ENCODE peak calls at places on chromosomes 4 and X, in ten cellular contexts. One of them, this sample, is unnamed.

GRCh38 chr4:54402880-54403503 is 173.9 kb downstream of the PDGFRA start:
- DNase-seq in neural progenitor cell: peak
- DNase-seq in heart left ventricle: no peak
- DNase-seq in substantia nigra: no peak
- DNase-seq in CD4-positive, CD25-positive, alpha-beta regulatory T cell: no peak
- DNase-seq in uterus: no peak
- DNase-seq in CD4-positive, alpha-beta T cell: no peak
- DNase-seq in dorsolateral prefrontal cortex: no peak
- DNase-seq in upper lobe of right lung: no peak
- DNase-seq in breast epithelium: no peak
- DNase-seq in this sample: peak

GRCh38 chr4:30721353-30722091 is 1.4 kb downstream of the PCDH7 start:
- DNase-seq in upper lobe of right lung: peak
- DNase-seq in CD4-positive, alpha-beta T cell: no peak
- DNase-seq in uterus: peak
- DNase-seq in neural progenitor cell: peak
- DNase-seq in dorsolateral prefrontal cortex: peak
- DNase-seq in substantia nigra: no peak
- DNase-seq in CD4-positive, CD25-positive, alpha-beta regulatory T cell: no peak
- DNase-seq in heart left ventricle: peak
- DNase-seq in breast epithelium: no peak
- DNase-seq in this sample: no peak

GRCh38 chr4:26087108-26087507 is 173.1 kb downstream of the SMIM20 start:
- DNase-seq in CD4-positive, alpha-beta T cell: no peak
- DNase-seq in CD4-positive, CD25-positive, alpha-beta regulatory T cell: no peak
- DNase-seq in substantia nigra: no peak
- DNase-seq in neural progenitor cell: no peak
- DNase-seq in upper lobe of right lung: no peak
- DNase-seq in heart left ventricle: no peak
- DNase-seq in dorsolateral prefrontal cortex: no peak
- DNase-seq in uterus: no peak
- DNase-seq in breast epithelium: no peak
- DNase-seq in this sample: no peak

GRCh38 chr4:8343967-8344331 is 74.4 kb downstream of the HTRA3 start:
- DNase-seq in CD4-positive, alpha-beta T cell: peak
- DNase-seq in heart left ventricle: no peak
- DNase-seq in upper lobe of right lung: no peak
- DNase-seq in uterus: no peak
- DNase-seq in CD4-positive, CD25-positive, alpha-beta regulatory T cell: no peak
- DNase-seq in neural progenitor cell: no peak
- DNase-seq in breast epithelium: no peak
- DNase-seq in substantia nigra: no peak
- DNase-seq in dorsolateral prefrontal cortex: no peak
- DNase-seq in this sample: no peak

GRCh38 chr4:61200195-61200990 is at the start of gene ADGRL3:
- DNase-seq in substantia nigra: peak
- DNase-seq in heart left ventricle: peak
- DNase-seq in dorsolateral prefrontal cortex: peak
- DNase-seq in neural progenitor cell: peak
- DNase-seq in CD4-positive, alpha-beta T cell: no peak
- DNase-seq in breast epithelium: no peak
- DNase-seq in upper lobe of right lung: no peak
- DNase-seq in CD4-positive, CD25-positive, alpha-beta regulatory T cell: no peak
- DNase-seq in uterus: no peak
- DNase-seq in this sample: peak

GRCh38 chrX:136125106-136125505 is 22.2 kb upstream of the FHL1 start:
- DNase-seq in breast epithelium: no peak
- DNase-seq in dorsolateral prefrontal cortex: no peak
- DNase-seq in neural progenitor cell: no peak
- DNase-seq in uterus: no peak
- DNase-seq in CD4-positive, alpha-beta T cell: no peak
- DNase-seq in CD4-positive, CD25-positive, alpha-beta regulatory T cell: no peak
- DNase-seq in upper lobe of right lung: no peak
- DNase-seq in heart left ventricle: no peak
- DNase-seq in substantia nigra: no peak
- DNase-seq in this sample: no peak

GRCh38 chrX:80550722-80551121 is 130.5 kb downstream of the TENT5D start:
- DNase-seq in heart left ventricle: no peak
- DNase-seq in substantia nigra: no peak
- DNase-seq in upper lobe of right lung: no peak
- DNase-seq in CD4-positive, CD25-positive, alpha-beta regulatory T cell: no peak
- DNase-seq in CD4-positive, alpha-beta T cell: no peak
- DNase-seq in neural progenitor cell: peak
- DNase-seq in breast epithelium: no peak
- DNase-seq in uterus: no peak
- DNase-seq in dorsolateral prefrontal cortex: no peak
- DNase-seq in this sample: no peak

GRCh38 chr4:186699298-186699697 is 24.4 kb downstream of the FAT1 start:
- DNase-seq in CD4-positive, CD25-positive, alpha-beta regulatory T cell: no peak
- DNase-seq in uterus: no peak
- DNase-seq in upper lobe of right lung: no peak
- DNase-seq in heart left ventricle: no peak
- DNase-seq in neural progenitor cell: no peak
- DNase-seq in breast epithelium: no peak
- DNase-seq in CD4-positive, alpha-beta T cell: no peak
- DNase-seq in dorsolateral prefrontal cortex: no peak
- DNase-seq in substantia nigra: no peak
- DNase-seq in this sample: no peak

GRCh38 chr4:141352328-141352727 is 131.6 kb downstream of the ZNF330 start:
- DNase-seq in breast epithelium: no peak
- DNase-seq in neural progenitor cell: no peak
- DNase-seq in dorsolateral prefrontal cortex: no peak
- DNase-seq in upper lobe of right lung: no peak
- DNase-seq in CD4-positive, alpha-beta T cell: no peak
- DNase-seq in uterus: no peak
- DNase-seq in CD4-positive, CD25-positive, alpha-beta regulatory T cell: no peak
- DNase-seq in substantia nigra: no peak
- DNase-seq in heart left ventricle: no peak
- DNase-seq in this sample: no peak

GRCh38 chr4:141356936-141357335 is 136.2 kb downstream of the ZNF330 start:
- DNase-seq in dorsolateral prefrontal cortex: no peak
- DNase-seq in breast epithelium: no peak
- DNase-seq in neural progenitor cell: no peak
- DNase-seq in heart left ventricle: no peak
- DNase-seq in CD4-positive, CD25-positive, alpha-beta regulatory T cell: no peak
- DNase-seq in CD4-positive, alpha-beta T cell: no peak
- DNase-seq in uterus: no peak
- DNase-seq in substantia nigra: no peak
- DNase-seq in upper lobe of right lung: no peak
- DNase-seq in this sample: no peak

GRCh38 chr4:141348589-141348988 is 127.9 kb downstream of the ZNF330 start:
- DNase-seq in substantia nigra: no peak
- DNase-seq in dorsolateral prefrontal cortex: no peak
- DNase-seq in CD4-positive, CD25-positive, alpha-beta regulatory T cell: no peak
- DNase-seq in breast epithelium: no peak
- DNase-seq in uterus: no peak
- DNase-seq in neural progenitor cell: no peak
- DNase-seq in CD4-positive, alpha-beta T cell: no peak
- DNase-seq in upper lobe of right lung: no peak
- DNase-seq in heart left ventricle: no peak
- DNase-seq in this sample: no peak

GRCh38 chr4:141350122-141350904 is 129.6 kb downstream of the ZNF330 start:
- DNase-seq in neural progenitor cell: no peak
- DNase-seq in uterus: peak
- DNase-seq in dorsolateral prefrontal cortex: no peak
- DNase-seq in CD4-positive, CD25-positive, alpha-beta regulatory T cell: no peak
- DNase-seq in breast epithelium: no peak
- DNase-seq in CD4-positive, alpha-beta T cell: no peak
- DNase-seq in substantia nigra: no peak
- DNase-seq in upper lobe of right lung: peak
- DNase-seq in heart left ventricle: no peak
- DNase-seq in this sample: no peak

DNA sequence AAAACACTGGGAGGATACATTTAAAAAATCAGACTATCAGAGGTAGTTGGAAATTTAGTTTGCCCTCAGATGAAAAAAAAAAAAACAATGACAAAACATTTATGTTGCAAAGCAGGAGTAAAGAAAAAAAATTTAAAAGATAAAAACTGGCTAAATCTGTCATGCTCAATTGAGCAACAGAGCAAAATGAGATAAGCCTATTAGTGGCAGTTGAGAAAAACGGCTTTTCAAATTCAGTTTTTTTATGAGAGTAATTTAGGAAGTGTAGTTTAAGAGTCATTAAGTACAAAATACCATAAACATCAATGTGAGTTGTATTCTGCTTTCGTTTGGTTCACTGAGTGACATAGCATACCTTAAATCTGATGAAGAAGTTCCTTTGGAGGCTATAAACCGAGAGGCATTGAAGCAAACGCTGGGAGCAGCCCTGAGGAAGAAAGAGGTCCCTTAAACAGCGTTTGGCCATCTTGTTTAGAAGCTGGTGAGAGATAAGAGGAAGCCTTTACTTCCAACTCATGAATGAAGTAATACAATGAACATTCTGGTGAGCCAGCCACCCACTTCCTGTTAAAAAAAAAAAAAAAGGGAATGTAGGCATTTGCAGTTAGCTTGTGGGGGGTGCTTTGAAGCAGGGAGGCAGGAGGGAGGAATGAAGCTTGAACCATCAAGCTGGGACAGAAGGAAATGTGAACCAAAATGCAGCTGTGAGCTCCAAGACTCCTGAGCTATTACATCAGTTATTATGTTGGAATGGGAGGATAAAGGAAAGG is 132.3 kb downstream of the ZNF330 start:
- DNase-seq in upper lobe of right lung: no peak
- DNase-seq in neural progenitor cell: peak
- DNase-seq in heart left ventricle: no peak
- DNase-seq in breast epithelium: no peak
- DNase-seq in CD4-positive, alpha-beta T cell: no peak
- DNase-seq in uterus: no peak
- DNase-seq in CD4-positive, CD25-positive, alpha-beta regulatory T cell: no peak
- DNase-seq in dorsolateral prefrontal cortex: no peak
- DNase-seq in substantia nigra: no peak
- DNase-seq in this sample: no peak
- H3K27ac ChIP-seq in upper lobe of right lung: peak
- H3K27ac ChIP-seq in neural progenitor cell: no peak
- H3K27ac ChIP-seq in heart left ventricle: no peak
- H3K27ac ChIP-seq in breast epithelium: no peak
- H3K27ac ChIP-seq in CD4-positive, alpha-beta T cell: no peak
- H3K27ac ChIP-seq in uterus: peak
- H3K27ac ChIP-seq in CD4-positive, CD25-positive, alpha-beta regulatory T cell: no peak
- H3K27ac ChIP-seq in dorsolateral prefrontal cortex: no peak
- H3K27ac ChIP-seq in substantia nigra: no peak
- H3K27ac ChIP-seq in this sample: no peak

GRCh38 chr4:168584321-168584771 is 87.5 kb downstream of the PALLD start:
- DNase-seq in upper lobe of right lung: no peak
- DNase-seq in dorsolateral prefrontal cortex: no peak
- DNase-seq in CD4-positive, CD25-positive, alpha-beta regulatory T cell: no peak
- DNase-seq in uterus: no peak
- DNase-seq in CD4-positive, alpha-beta T cell: no peak
- DNase-seq in breast epithelium: no peak
- DNase-seq in substantia nigra: no peak
- DNase-seq in neural progenitor cell: no peak
- DNase-seq in heart left ventricle: no peak
- DNase-seq in this sample: no peak

GRCh38 chr4:168586926-168587325 is 90.1 kb downstream of the PALLD start:
- DNase-seq in uterus: no peak
- DNase-seq in substantia nigra: no peak
- DNase-seq in heart left ventricle: no peak
- DNase-seq in CD4-positive, CD25-positive, alpha-beta regulatory T cell: no peak
- DNase-seq in CD4-positive, alpha-beta T cell: no peak
- DNase-seq in breast epithelium: no peak
- DNase-seq in neural progenitor cell: no peak
- DNase-seq in dorsolateral prefrontal cortex: no peak
- DNase-seq in upper lobe of right lung: no peak
- DNase-seq in this sample: no peak

GRCh38 chr4:168589154-168589553 is 92.3 kb downstream of the PALLD start:
- DNase-seq in neural progenitor cell: no peak
- DNase-seq in CD4-positive, alpha-beta T cell: no peak
- DNase-seq in breast epithelium: no peak
- DNase-seq in heart left ventricle: no peak
- DNase-seq in dorsolateral prefrontal cortex: no peak
- DNase-seq in uterus: peak
- DNase-seq in CD4-positive, CD25-positive, alpha-beta regulatory T cell: no peak
- DNase-seq in upper lobe of right lung: no peak
- DNase-seq in substantia nigra: no peak
- DNase-seq in this sample: no peak

GRCh38 chr4:168585168-168586091 is 88.6 kb downstream of the PALLD start:
- DNase-seq in heart left ventricle: peak
- DNase-seq in CD4-positive, CD25-positive, alpha-beta regulatory T cell: no peak
- DNase-seq in breast epithelium: peak
- DNase-seq in dorsolateral prefrontal cortex: peak
- DNase-seq in substantia nigra: no peak
- DNase-seq in uterus: peak
- DNase-seq in upper lobe of right lung: peak
- DNase-seq in CD4-positive, alpha-beta T cell: no peak
- DNase-seq in neural progenitor cell: peak
- DNase-seq in this sample: peak

GRCh38 chr4:168587326-168588125 is 90.7 kb downstream of the PALLD start:
- DNase-seq in CD4-positive, CD25-positive, alpha-beta regulatory T cell: no peak
- DNase-seq in neural progenitor cell: no peak
- DNase-seq in dorsolateral prefrontal cortex: no peak
- DNase-seq in CD4-positive, alpha-beta T cell: no peak
- DNase-seq in substantia nigra: no peak
- DNase-seq in breast epithelium: no peak
- DNase-seq in uterus: peak
- DNase-seq in upper lobe of right lung: no peak
- DNase-seq in heart left ventricle: peak
- DNase-seq in this sample: no peak
- H3K27ac ChIP-seq in CD4-positive, CD25-positive, alpha-beta regulatory T cell: no peak
- H3K27ac ChIP-seq in neural progenitor cell: no peak
- H3K27ac ChIP-seq in dorsolateral prefrontal cortex: no peak
- H3K27ac ChIP-seq in CD4-positive, alpha-beta T cell: no peak
- H3K27ac ChIP-seq in substantia nigra: no peak
- H3K27ac ChIP-seq in breast epithelium: peak
- H3K27ac ChIP-seq in uterus: peak
- H3K27ac ChIP-seq in upper lobe of right lung: no peak
- H3K27ac ChIP-seq in heart left ventricle: peak
- H3K27ac ChIP-seq in this sample: no peak

GRCh38 chr4:138184881-138185280 is 57.3 kb downstream of the SLC7A11 start:
- DNase-seq in dorsolateral prefrontal cortex: no peak
- DNase-seq in CD4-positive, alpha-beta T cell: no peak
- DNase-seq in breast epithelium: no peak
- DNase-seq in CD4-positive, CD25-positive, alpha-beta regulatory T cell: no peak
- DNase-seq in upper lobe of right lung: no peak
- DNase-seq in substantia nigra: no peak
- DNase-seq in uterus: no peak
- DNase-seq in neural progenitor cell: no peak
- DNase-seq in heart left ventricle: no peak
- DNase-seq in this sample: no peak

GRCh38 chr4:138181288-138181687 is 60.9 kb downstream of the SLC7A11 start:
- DNase-seq in dorsolateral prefrontal cortex: no peak
- DNase-seq in heart left ventricle: no peak
- DNase-seq in CD4-positive, CD25-positive, alpha-beta regulatory T cell: no peak
- DNase-seq in upper lobe of right lung: no peak
- DNase-seq in CD4-positive, alpha-beta T cell: no peak
- DNase-seq in neural progenitor cell: no peak
- DNase-seq in uterus: no peak
- DNase-seq in breast epithelium: no peak
- DNase-seq in substantia nigra: no peak
- DNase-seq in this sample: no peak

GRCh38 chr4:138186264-138186663 is 55.9 kb downstream of the SLC7A11 start:
- DNase-seq in uterus: no peak
- DNase-seq in neural progenitor cell: no peak
- DNase-seq in CD4-positive, alpha-beta T cell: no peak
- DNase-seq in substantia nigra: no peak
- DNase-seq in breast epithelium: no peak
- DNase-seq in heart left ventricle: no peak
- DNase-seq in dorsolateral prefrontal cortex: no peak
- DNase-seq in upper lobe of right lung: no peak
- DNase-seq in CD4-positive, CD25-positive, alpha-beta regulatory T cell: no peak
- DNase-seq in this sample: no peak

GRCh38 chr4:138178566-138178965 is 63.6 kb downstream of the SLC7A11 start:
- DNase-seq in uterus: no peak
- DNase-seq in CD4-positive, CD25-positive, alpha-beta regulatory T cell: no peak
- DNase-seq in CD4-positive, alpha-beta T cell: no peak
- DNase-seq in upper lobe of right lung: no peak
- DNase-seq in breast epithelium: no peak
- DNase-seq in neural progenitor cell: no peak
- DNase-seq in substantia nigra: no peak
- DNase-seq in dorsolateral prefrontal cortex: no peak
- DNase-seq in heart left ventricle: no peak
- DNase-seq in this sample: no peak

GRCh38 chr4:138182838-138183426 is 59.2 kb downstream of the SLC7A11 start:
- DNase-seq in substantia nigra: no peak
- DNase-seq in uterus: no peak
- DNase-seq in breast epithelium: no peak
- DNase-seq in CD4-positive, alpha-beta T cell: no peak
- DNase-seq in dorsolateral prefrontal cortex: no peak
- DNase-seq in upper lobe of right lung: no peak
- DNase-seq in CD4-positive, CD25-positive, alpha-beta regulatory T cell: no peak
- DNase-seq in neural progenitor cell: peak
- DNase-seq in heart left ventricle: no peak
- DNase-seq in this sample: no peak
- H3K27ac ChIP-seq in substantia nigra: peak
- H3K27ac ChIP-seq in uterus: no peak
- H3K27ac ChIP-seq in breast epithelium: no peak
- H3K27ac ChIP-seq in CD4-positive, alpha-beta T cell: no peak
- H3K27ac ChIP-seq in dorsolateral prefrontal cortex: no peak
- H3K27ac ChIP-seq in upper lobe of right lung: no peak
- H3K27ac ChIP-seq in CD4-positive, CD25-positive, alpha-beta regulatory T cell: no peak
- H3K27ac ChIP-seq in neural progenitor cell: no peak
- H3K27ac ChIP-seq in heart left ventricle: no peak
- H3K27ac ChIP-seq in this sample: peak

GRCh38 chr4:81891005-81891795 is 419.5 kb upstream of the RASGEF1B start:
- DNase-seq in uterus: no peak
- DNase-seq in substantia nigra: no peak
- DNase-seq in CD4-positive, alpha-beta T cell: no peak
- DNase-seq in upper lobe of right lung: no peak
- DNase-seq in neural progenitor cell: peak
- DNase-seq in heart left ventricle: no peak
- DNase-seq in CD4-positive, CD25-positive, alpha-beta regulatory T cell: no peak
- DNase-seq in breast epithelium: no peak
- DNase-seq in dorsolateral prefrontal cortex: no peak
- DNase-seq in this sample: no peak

DNA sequence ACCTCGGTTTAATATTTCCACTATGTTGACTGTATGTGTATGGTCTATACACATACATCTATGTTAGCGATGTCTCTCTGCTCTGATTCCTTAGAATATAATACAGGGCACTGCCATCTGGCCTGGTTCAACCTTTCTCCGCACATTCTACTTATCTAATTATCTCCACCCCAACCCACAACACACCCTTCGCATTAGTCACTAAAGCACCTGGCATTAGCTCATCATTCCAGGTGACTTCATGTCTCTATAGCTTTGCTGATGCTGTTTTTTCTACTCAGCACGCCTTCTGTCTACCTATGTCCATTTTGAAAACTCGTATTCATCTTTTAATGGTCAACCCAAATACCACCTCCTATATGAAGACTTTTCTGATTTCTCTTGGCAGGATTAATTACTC is 425.2 kb upstream of the RASGEF1B start:
- DNase-seq in uterus: no peak
- DNase-seq in breast epithelium: no peak
- DNase-seq in upper lobe of right lung: no peak
- DNase-seq in substantia nigra: no peak
- DNase-seq in dorsolateral prefrontal cortex: no peak
- DNase-seq in CD4-positive, alpha-beta T cell: no peak
- DNase-seq in heart left ventricle: no peak
- DNase-seq in CD4-positive, CD25-positive, alpha-beta regulatory T cell: no peak
- DNase-seq in neural progenitor cell: no peak
- DNase-seq in this sample: no peak
- H3K27ac ChIP-seq in uterus: no peak
- H3K27ac ChIP-seq in breast epithelium: no peak
- H3K27ac ChIP-seq in upper lobe of right lung: no peak
- H3K27ac ChIP-seq in substantia nigra: no peak
- H3K27ac ChIP-seq in dorsolateral prefrontal cortex: no peak
- H3K27ac ChIP-seq in CD4-positive, alpha-beta T cell: no peak
- H3K27ac ChIP-seq in heart left ventricle: no peak
- H3K27ac ChIP-seq in CD4-positive, CD25-positive, alpha-beta regulatory T cell: no peak
- H3K27ac ChIP-seq in neural progenitor cell: no peak
- H3K27ac ChIP-seq in this sample: no peak